ENCODE peak calls at places on chromosomes 7 and 10, in six cellular contexts. One of them, this sample, is unnamed.

GRCh38 chr10:84270708-84271107 is 25.9 kb downstream of the RGR start:
- DNase-seq in astrocyte of the spinal cord: no peak
- DNase-seq in substantia nigra: no peak
- DNase-seq in dorsolateral prefrontal cortex: no peak
- DNase-seq in GM04503: no peak
- DNase-seq in skeletal muscle cell: no peak
- DNase-seq in this sample: no peak

GRCh38 chr7:142806957-142807356 is 36.2 kb downstream of the PRSS2 start:
- DNase-seq in astrocyte of the spinal cord: no peak
- DNase-seq in substantia nigra: no peak
- DNase-seq in dorsolateral prefrontal cortex: no peak
- DNase-seq in GM04503: no peak
- DNase-seq in skeletal muscle cell: no peak
- DNase-seq in this sample: no peak

GRCh38 chr7:151903249-151904032 is 26.5 kb upstream of the PRKAG2 start:
- DNase-seq in astrocyte of the spinal cord: no peak
- DNase-seq in substantia nigra: no peak
- DNase-seq in dorsolateral prefrontal cortex: no peak
- DNase-seq in GM04503: no peak
- DNase-seq in skeletal muscle cell: no peak
- DNase-seq in this sample: no peak

GRCh38 chr7:106504620-106505019 is 156.3 kb downstream of the CCDC71L start:
- DNase-seq in astrocyte of the spinal cord: peak
- DNase-seq in substantia nigra: no peak
- DNase-seq in dorsolateral prefrontal cortex: no peak
- DNase-seq in GM04503: no peak
- DNase-seq in skeletal muscle cell: peak
- DNase-seq in this sample: no peak

GRCh38 chr7:83153419-83153818 is 9.3 kb downstream of the PCLO start:
- DNase-seq in astrocyte of the spinal cord: no peak
- DNase-seq in substantia nigra: no peak
- DNase-seq in dorsolateral prefrontal cortex: no peak
- DNase-seq in GM04503: no peak
- DNase-seq in skeletal muscle cell: no peak
- DNase-seq in this sample: no peak

GRCh38 chr7:20223356-20223755 is 6.2 kb upstream of the MACC1 start:
- DNase-seq in astrocyte of the spinal cord: peak
- DNase-seq in substantia nigra: no peak
- DNase-seq in dorsolateral prefrontal cortex: no peak
- DNase-seq in GM04503: no peak
- DNase-seq in skeletal muscle cell: no peak
- DNase-seq in this sample: no peak

GRCh38 chr10:104336829-104337526 is 1.3 kb downstream of the ITPRIP start:
- DNase-seq in astrocyte of the spinal cord: peak
- DNase-seq in substantia nigra: no peak
- DNase-seq in dorsolateral prefrontal cortex: no peak
- DNase-seq in GM04503: peak
- DNase-seq in skeletal muscle cell: no peak
- DNase-seq in this sample: no peak

GRCh38 chr10:125605167-125605566 is 77.8 kb downstream of the TEX36 start:
- DNase-seq in astrocyte of the spinal cord: no peak
- DNase-seq in substantia nigra: no peak
- DNase-seq in dorsolateral prefrontal cortex: no peak
- DNase-seq in GM04503: peak
- DNase-seq in skeletal muscle cell: no peak
- DNase-seq in this sample: no peak

GRCh38 chr10:55628260-55628701 is 732.8 kb downstream of the ZWINT start:
- DNase-seq in astrocyte of the spinal cord: peak
- DNase-seq in substantia nigra: no peak
- DNase-seq in dorsolateral prefrontal cortex: peak
- DNase-seq in GM04503: no peak
- DNase-seq in skeletal muscle cell: no peak
- DNase-seq in this sample: no peak

GRCh38 chr7:31734456-31734855 is 47.4 kb downstream of the PPP1R17 start:
- DNase-seq in astrocyte of the spinal cord: no peak
- DNase-seq in substantia nigra: no peak
- DNase-seq in dorsolateral prefrontal cortex: no peak
- DNase-seq in GM04503: peak
- DNase-seq in skeletal muscle cell: no peak
- DNase-seq in this sample: no peak

GRCh38 chr7:118429141-118429540 is 204.6 kb downstream of the ANKRD7 start:
- DNase-seq in astrocyte of the spinal cord: peak
- DNase-seq in substantia nigra: no peak
- DNase-seq in dorsolateral prefrontal cortex: no peak
- DNase-seq in GM04503: no peak
- DNase-seq in skeletal muscle cell: no peak
- DNase-seq in this sample: no peak

GRCh38 chr7:66921918-66922486 is 977 bp downstream of the TMEM248 start:
- DNase-seq in astrocyte of the spinal cord: no peak
- DNase-seq in substantia nigra: no peak
- DNase-seq in dorsolateral prefrontal cortex: no peak
- DNase-seq in GM04503: no peak
- DNase-seq in skeletal muscle cell: peak
- DNase-seq in this sample: peak

GRCh38 chr10:79940431-79940830 is 8.5 kb downstream of the SFTPD start:
- DNase-seq in astrocyte of the spinal cord: no peak
- DNase-seq in substantia nigra: no peak
- DNase-seq in dorsolateral prefrontal cortex: no peak
- DNase-seq in GM04503: no peak
- DNase-seq in skeletal muscle cell: no peak
- DNase-seq in this sample: no peak

GRCh38 chr10:124602646-124603365 is 141.2 kb downstream of the LHPP start:
- DNase-seq in astrocyte of the spinal cord: no peak
- DNase-seq in substantia nigra: no peak
- DNase-seq in dorsolateral prefrontal cortex: no peak
- DNase-seq in GM04503: no peak
- DNase-seq in skeletal muscle cell: no peak
- DNase-seq in this sample: no peak

GRCh38 chr10:86535057-86535882 is 13.7 kb upstream of the WAPL start:
- DNase-seq in astrocyte of the spinal cord: no peak
- DNase-seq in substantia nigra: peak
- DNase-seq in dorsolateral prefrontal cortex: no peak
- DNase-seq in GM04503: no peak
- DNase-seq in skeletal muscle cell: no peak
- DNase-seq in this sample: peak

GRCh38 chr10:12194752-12195271 is 879 bp downstream of the NUDT5 start:
- DNase-seq in astrocyte of the spinal cord: no peak
- DNase-seq in substantia nigra: peak
- DNase-seq in dorsolateral prefrontal cortex: no peak
- DNase-seq in GM04503: no peak
- DNase-seq in skeletal muscle cell: no peak
- DNase-seq in this sample: no peak

GRCh38 chr10:110214380-110214826 is 7.0 kb downstream of the MXI1 start:
- DNase-seq in astrocyte of the spinal cord: peak
- DNase-seq in substantia nigra: peak
- DNase-seq in dorsolateral prefrontal cortex: no peak
- DNase-seq in GM04503: no peak
- DNase-seq in skeletal muscle cell: no peak
- DNase-seq in this sample: no peak